ENCODE peak calls at places on chromosomes 4 and X, in five cellular contexts. I is H1, G is GM12878, L is K562, J is HepG2. O is an unnamed sample.

GRCh38 chr4:7034262-7035081 is 8.7 kb upstream of the TADA2B start:
- DNase-seq in I (no peak), G (no peak), L (no peak), J (peak), O (no peak)

GRCh38 chr4:185096032-185096653 is 46.9 kb upstream of the SLC25A4 start:
- DNase-seq in I (no peak), G (no peak), L (peak), J (peak), O (peak)

GRCh38 chr4:90071289-90072235 is 55.6 kb upstream of the CCSER1 start:
- DNase-seq in I (no peak), G (no peak), L (no peak), J (no peak), O (no peak)

GRCh38 chr4:11700751-11701226 is 272.1 kb upstream of the HS3ST1 start:
- DNase-seq in I (no peak), G (no peak), L (no peak), J (no peak), O (peak)

GRCh38 chr4:2930135-2930805 is 32.9 kb downstream of the NOP14 start:
- DNase-seq in I (no peak), G (no peak), L (no peak), J (peak), O (no peak)

GRCh38 chrX:123159403-123159802 is 24.7 kb upstream of the GRIA3 start:
- DNase-seq in I (no peak), G (no peak), L (no peak), J (no peak), O (no peak)

GRCh38 chrX:19193584-19193983 is 71.3 kb upstream of the ADGRG2 start:
- DNase-seq in I (no peak), G (no peak), L (no peak), J (peak), O (no peak)

GRCh38 chrX:130094712-130095111 is 15.6 kb downstream of the ELF4 start:
- DNase-seq in I (no peak), G (no peak), L (no peak), J (no peak), O (no peak)

GRCh38 chrX:103878466-103879151 is 46.6 kb upstream of the RAB9B start:
- DNase-seq in I (no peak), G (no peak), L (no peak), J (peak), O (peak)

GRCh38 chr4:105603158-105603557 is 50.7 kb downstream of the ARHGEF38 start:
- DNase-seq in I (no peak), G (no peak), L (no peak), J (no peak), O (no peak)

GRCh38 chrX:140050906-140051305 is 85.6 kb upstream of the CXorf66 start:
- DNase-seq in I (no peak), G (no peak), L (no peak), J (no peak), O (no peak)

GRCh38 chr4:150579591-150580234 is 2.2 kb upstream of the MAB21L2 start:
- DNase-seq in I (peak), G (no peak), L (no peak), J (no peak), O (no peak)

GRCh38 chr4:83855044-83855443 is 319.1 kb downstream of the GPAT3 start:
- DNase-seq in I (no peak), G (no peak), L (no peak), J (peak), O (peak)

DNA sequence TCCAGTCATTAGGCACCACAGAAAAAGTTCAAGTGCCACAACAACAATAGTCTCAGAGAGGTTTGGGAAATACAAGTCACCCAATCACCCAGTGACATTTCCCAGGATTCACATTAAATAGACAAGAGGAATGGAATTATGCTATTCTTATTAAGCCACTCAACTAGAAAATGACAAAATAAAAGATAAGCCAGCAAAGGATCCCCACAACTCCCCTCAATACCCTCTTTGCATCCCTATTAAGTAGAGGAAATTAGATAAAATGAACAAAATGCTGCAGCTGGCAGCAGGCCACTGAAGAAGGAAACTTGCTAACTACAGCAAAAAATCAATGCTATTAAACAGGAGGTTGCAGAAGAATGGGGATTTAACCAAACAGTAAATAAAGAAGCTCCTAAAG is 35.3 kb upstream of the RPS6KA6 start:
- DNase-seq in I (no peak), G (no peak), L (no peak), J (no peak), O (no peak)
- H3K27ac ChIP-seq in I (no peak), G (no peak), L (no peak), J (no peak), O (no peak)

DNA sequence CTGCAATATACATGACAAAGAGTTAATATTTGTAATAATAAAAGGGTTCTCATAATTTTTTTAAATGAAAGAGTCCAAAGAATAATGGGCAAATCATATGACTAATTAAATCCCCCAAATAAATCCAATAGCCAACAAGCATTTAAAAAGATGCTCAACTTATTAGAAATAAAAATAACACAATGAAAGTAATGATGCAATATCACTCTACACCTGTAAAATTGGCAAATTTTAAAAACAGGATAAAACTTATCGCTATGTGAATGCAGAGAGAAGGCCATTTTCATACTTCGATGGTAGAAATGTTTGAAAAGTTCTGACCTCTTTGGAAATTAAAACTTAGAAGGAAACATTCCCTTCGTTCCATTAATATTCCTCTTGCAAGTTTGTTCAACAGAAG is 1.9 kb downstream of the F8 start:
- DNase-seq in I (no peak), G (no peak), L (no peak), J (no peak), O (no peak)
- TF ChIP-seq JUND in I (no peak), G (no peak), L (no peak), J (no peak), O (no peak)

GRCh38 chr4:183364025-183364424 is 41.8 kb upstream of the CLDN24 start:
- DNase-seq in I (no peak), G (no peak), L (no peak), J (no peak), O (no peak)

GRCh38 chr4:183362916-183363542 is 40.8 kb upstream of the CLDN24 start:
- DNase-seq in I (no peak), G (no peak), L (no peak), J (peak), O (peak)

GRCh38 chr4:183356931-183357675 is 34.9 kb upstream of the CLDN24 start:
- DNase-seq in I (no peak), G (no peak), L (no peak), J (no peak), O (no peak)

GRCh38 chr4:183362036-183362435 is 39.8 kb upstream of the CLDN24 start:
- DNase-seq in I (no peak), G (no peak), L (no peak), J (no peak), O (no peak)

GRCh38 chr4:183360161-183360919 is 38.1 kb upstream of the CLDN24 start:
- DNase-seq in I (no peak), G (no peak), L (no peak), J (no peak), O (no peak)
- TF ChIP-seq ZNF274 in I (no peak), G (no peak), L (no peak), J (no peak), O (no peak)

GRCh38 chrX:81280148-81280547 is 78.2 kb downstream of the SH3BGRL start:
- DNase-seq in I (peak), G (no peak), L (no peak), J (no peak), O (no peak)
- H3K27ac ChIP-seq in I (no peak), G (no peak), L (no peak), J (no peak), O (no peak)

GRCh38 chr4:4391866-4392265 is 5.0 kb downstream of the NSG1 start:
- DNase-seq in I (no peak), G (no peak), L (no peak), J (no peak), O (no peak)
- TF ChIP-seq JUND in I (no peak), G (no peak), L (no peak), J (no peak), O (no peak)

GRCh38 chr4:153594208-153594607 is 89.9 kb upstream of the TLR2 start:
- DNase-seq in I (no peak), G (no peak), L (no peak), J (no peak), O (no peak)
- TF ChIP-seq ZNF274 in I (no peak), G (no peak), L (no peak), J (no peak), O (no peak)

GRCh38 chr4:23902203-23902602 is 12.4 kb upstream of the PPARGC1A start:
- DNase-seq in I (no peak), G (no peak), L (no peak), J (no peak), O (no peak)

GRCh38 chr4:23903859-23904438 is 14.1 kb upstream of the PPARGC1A start:
- DNase-seq in I (no peak), G (no peak), L (no peak), J (no peak), O (no peak)

GRCh38 chr4:23900636-23901035 is 10.8 kb upstream of the PPARGC1A start:
- DNase-seq in I (no peak), G (no peak), L (no peak), J (no peak), O (no peak)

GRCh38 chr4:23897564-23898109 is 7.8 kb upstream of the PPARGC1A start:
- DNase-seq in I (no peak), G (no peak), L (no peak), J (no peak), O (no peak)

GRCh38 chr4:23899565-23899964 is 9.7 kb upstream of the PPARGC1A start:
- DNase-seq in I (no peak), G (no peak), L (no peak), J (no peak), O (no peak)
- H3K27ac ChIP-seq in I (no peak), G (no peak), L (no peak), J (no peak), O (no peak)

GRCh38 chrX:35380808-35381700 is 417.1 kb upstream of the MAGEB16 start:
- DNase-seq in I (no peak), G (peak), L (no peak), J (peak), O (no peak)
- TF ChIP-seq JUND in I (no peak), G (no peak), L (no peak), J (no peak), O (no peak)

O was measured in HCT116.